ENCODE peak calls at places on chromosomes 5 and 9, in eight cellular contexts. W is H7; M is HuH-7; Y is activated T-helper 1 cell treated with Interleukin-2 at 50 U/mL for 16 hours; F is T1000; U is iris pigment epithelial cell; R is effector CD8-positive, alpha-beta T cell; L is GM23248. N is an unnamed sample.

GRCh38 chr5:18553269-18553668 is 919.0 kb downstream of the TAF11L14 start:
- DNase-seq in W (no peak), M (no peak), Y (no peak), F (peak; percentile 29), U (peak; percentile 53), R (no peak), L (peak; percentile 3), N (peak; percentile 92)

GRCh38 chr5:66139313-66139712 is 4.8 kb upstream of the SREK1 start:
- DNase-seq in W (no peak), M (no peak), Y (no peak), F (no peak), U (no peak), R (no peak), L (no peak), N (no peak)

GRCh38 chr5:505946-506555 is 18.2 kb downstream of the SLC9A3 start:
- DNase-seq in W (peak; percentile 83), M (no peak), Y (no peak), F (no peak), U (no peak), R (no peak), L (no peak), N (no peak)

GRCh38 chr5:4005335-4005734 is 409.7 kb downstream of the IRX1 start:
- DNase-seq in W (peak; percentile 33), M (no peak), Y (no peak), F (no peak), U (no peak), R (no peak), L (no peak), N (no peak)

GRCh38 chr5:32540446-32540845 is 44.9 kb upstream of the SUB1 start:
- DNase-seq in W (no peak), M (no peak), Y (no peak), F (no peak), U (no peak), R (no peak), L (no peak), N (no peak)

GRCh38 chr9:110926828-110927227 is 111.4 kb downstream of the LPAR1 start:
- DNase-seq in W (no peak), M (no peak), Y (no peak), F (no peak), U (no peak), R (no peak), L (no peak), N (no peak)

GRCh38 chr5:15722305-15722704 is 222.3 kb downstream of the FBXL7 start:
- DNase-seq in W (no peak), M (no peak), Y (no peak), F (no peak), U (peak; percentile 38), R (no peak), L (no peak), N (no peak)

GRCh38 chr9:37639109-37639748 is 11.5 kb upstream of the FRMPD1 start:
- DNase-seq in W (no peak), M (no peak), Y (no peak), F (no peak), U (peak; percentile 65), R (no peak), L (peak; percentile 55), N (peak; percentile 11)

GRCh38 chr9:20512106-20512505 is 110.2 kb downstream of the MLLT3 start:
- DNase-seq in W (no peak), M (no peak), Y (no peak), F (no peak), U (peak; percentile 83), R (no peak), L (peak; percentile 83), N (peak; percentile 3)

GRCh38 chr5:172683696-172684464 is 42.8 kb downstream of the NEURL1B start:
- DNase-seq in W (peak; percentile 95), M (no peak), Y (peak; percentile 34), F (no peak), U (peak; percentile 14), R (peak; percentile 63), L (no peak), N (no peak)

GRCh38 chr5:103617090-103617489 is 54.5 kb upstream of the NUDT12 start:
- DNase-seq in W (no peak), M (no peak), Y (no peak), F (no peak), U (no peak), R (no peak), L (no peak), N (no peak)

GRCh38 chr9:134068742-134069535 is 1.1 kb upstream of the BRD3 start:
- DNase-seq in W (peak; percentile 9), M (peak; percentile 10), Y (no peak), F (no peak), U (no peak), R (no peak), L (peak; percentile 30), N (no peak)

GRCh38 chr5:179300834-179301233 is 44.4 kb downstream of the ADAMTS2 start:
- DNase-seq in W (no peak), M (no peak), Y (no peak), F (no peak), U (no peak), R (no peak), L (peak; percentile 57), N (no peak)

GRCh38 chr5:3596261-3596825 is 711 bp downstream of the IRX1 start:
- DNase-seq in W (peak; percentile 79), M (no peak), Y (no peak), F (no peak), U (no peak), R (no peak), L (peak; percentile 78), N (no peak)

GRCh38 chr9:136084191-136084944 is 10.7 kb downstream of the NACC2 start:
- DNase-seq in W (peak; percentile 55), M (no peak), Y (no peak), F (no peak), U (no peak), R (no peak), L (no peak), N (no peak)

GRCh38 chr5:128536861-128537305 is 1.2 kb downstream of the FBN2 start:
- DNase-seq in W (peak; percentile 25), M (no peak), Y (no peak), F (no peak), U (peak; percentile 68), R (no peak), L (peak; percentile 31), N (no peak)

GRCh38 chr5:61768692-61769281 is 436.7 kb downstream of the ZSWIM6 start:
- DNase-seq in W (peak; percentile 63), M (peak; percentile 52), Y (no peak), F (no peak), U (peak; percentile 23), R (no peak), L (peak; percentile 38), N (peak; percentile 21)

N was measured in A172.